ENCODE peak calls at places on chromosomes 5 and 9, in seven cellular contexts. One of them, this sample, is unnamed.

GRCh38 chr9:89477811-89478583 is 19.9 kb downstream of the SEMA4D start:
- DNase-seq in NCI-H1417: peak
- DNase-seq in AG20443: no peak
- DNase-seq in astrocyte: peak
- DNase-seq in heart left ventricle: no peak
- DNase-seq in brain pericyte: no peak
- DNase-seq in GM12892: no peak
- DNase-seq in this sample: peak

GRCh38 chr9:110604101-110604710 is 24.7 kb upstream of the SVEP1 start:
- DNase-seq in NCI-H1417: no peak
- DNase-seq in AG20443: peak
- DNase-seq in astrocyte: no peak
- DNase-seq in heart left ventricle: no peak
- DNase-seq in brain pericyte: no peak
- DNase-seq in GM12892: no peak
- DNase-seq in this sample: no peak

GRCh38 chr9:4837768-4838546 is 45.2 kb downstream of the RCL1 start:
- DNase-seq in NCI-H1417: peak
- DNase-seq in AG20443: peak
- DNase-seq in astrocyte: peak
- DNase-seq in heart left ventricle: no peak
- DNase-seq in brain pericyte: peak
- DNase-seq in GM12892: no peak
- DNase-seq in this sample: peak

GRCh38 chr9:138077898-138078540 is 200.4 kb downstream of the CACNA1B start:
- DNase-seq in NCI-H1417: no peak
- DNase-seq in AG20443: no peak
- DNase-seq in astrocyte: no peak
- DNase-seq in heart left ventricle: no peak
- DNase-seq in brain pericyte: no peak
- DNase-seq in GM12892: no peak
- DNase-seq in this sample: no peak

GRCh38 chr5:65808818-65809217 is 86.8 kb downstream of the NLN start:
- DNase-seq in NCI-H1417: no peak
- DNase-seq in AG20443: no peak
- DNase-seq in astrocyte: peak
- DNase-seq in heart left ventricle: no peak
- DNase-seq in brain pericyte: no peak
- DNase-seq in GM12892: no peak
- DNase-seq in this sample: no peak

GRCh38 chr9:74498616-74499095 is 1.5 kb downstream of the RORB start:
- DNase-seq in NCI-H1417: no peak
- DNase-seq in AG20443: peak
- DNase-seq in astrocyte: peak
- DNase-seq in heart left ventricle: no peak
- DNase-seq in brain pericyte: no peak
- DNase-seq in GM12892: no peak
- DNase-seq in this sample: no peak

GRCh38 chr5:139141841-139142240 is 56.3 kb downstream of the SIL1 start:
- DNase-seq in NCI-H1417: no peak
- DNase-seq in AG20443: no peak
- DNase-seq in astrocyte: peak
- DNase-seq in heart left ventricle: peak
- DNase-seq in brain pericyte: peak
- DNase-seq in GM12892: no peak
- DNase-seq in this sample: no peak

GRCh38 chr9:130343445-130343918 is 77.9 kb downstream of the HMCN2 start:
- DNase-seq in NCI-H1417: no peak
- DNase-seq in AG20443: peak
- DNase-seq in astrocyte: no peak
- DNase-seq in heart left ventricle: peak
- DNase-seq in brain pericyte: no peak
- DNase-seq in GM12892: no peak
- DNase-seq in this sample: peak

GRCh38 chr9:127570533-127571111 is 41.5 kb upstream of the STXBP1 start:
- DNase-seq in NCI-H1417: no peak
- DNase-seq in AG20443: no peak
- DNase-seq in astrocyte: no peak
- DNase-seq in heart left ventricle: no peak
- DNase-seq in brain pericyte: no peak
- DNase-seq in GM12892: no peak
- DNase-seq in this sample: no peak

GRCh38 chr9:68740561-68740960 is 35.5 kb downstream of the PIP5K1B start:
- DNase-seq in NCI-H1417: no peak
- DNase-seq in AG20443: no peak
- DNase-seq in astrocyte: no peak
- DNase-seq in heart left ventricle: no peak
- DNase-seq in brain pericyte: no peak
- DNase-seq in GM12892: no peak
- DNase-seq in this sample: no peak

GRCh38 chr5:31707294-31707693 is 68.4 kb downstream of the PDZD2 start:
- DNase-seq in NCI-H1417: no peak
- DNase-seq in AG20443: no peak
- DNase-seq in astrocyte: no peak
- DNase-seq in heart left ventricle: no peak
- DNase-seq in brain pericyte: no peak
- DNase-seq in GM12892: no peak
- DNase-seq in this sample: no peak

GRCh38 chr5:118529361-118530154 is 458.8 kb downstream of the DTWD2 start:
- DNase-seq in NCI-H1417: no peak
- DNase-seq in AG20443: no peak
- DNase-seq in astrocyte: no peak
- DNase-seq in heart left ventricle: peak
- DNase-seq in brain pericyte: no peak
- DNase-seq in GM12892: no peak
- DNase-seq in this sample: no peak

GRCh38 chr5:132766806-132767055 is 10.3 kb downstream of the SEPTIN8 start:
- DNase-seq in NCI-H1417: no peak
- DNase-seq in AG20443: no peak
- DNase-seq in astrocyte: no peak
- DNase-seq in heart left ventricle: no peak
- DNase-seq in brain pericyte: no peak
- DNase-seq in GM12892: no peak
- DNase-seq in this sample: no peak

GRCh38 chr9:126117158-126117425 is 209.5 kb upstream of the MVB12B start:
- DNase-seq in NCI-H1417: no peak
- DNase-seq in AG20443: no peak
- DNase-seq in astrocyte: no peak
- DNase-seq in heart left ventricle: no peak
- DNase-seq in brain pericyte: no peak
- DNase-seq in GM12892: no peak
- DNase-seq in this sample: no peak

GRCh38 chr9:33447404-33448158 is at the start of gene AQP3:
- DNase-seq in NCI-H1417: no peak
- DNase-seq in AG20443: peak
- DNase-seq in astrocyte: no peak
- DNase-seq in heart left ventricle: peak
- DNase-seq in brain pericyte: no peak
- DNase-seq in GM12892: peak
- DNase-seq in this sample: peak

GRCh38 chr5:34648039-34648438 is 8.1 kb upstream of the RAI14 start:
- DNase-seq in NCI-H1417: no peak
- DNase-seq in AG20443: no peak
- DNase-seq in astrocyte: no peak
- DNase-seq in heart left ventricle: no peak
- DNase-seq in brain pericyte: no peak
- DNase-seq in GM12892: no peak
- DNase-seq in this sample: no peak

GRCh38 chr9:78860806-78861475 is 564.0 kb downstream of the PSAT1 start:
- DNase-seq in NCI-H1417: no peak
- DNase-seq in AG20443: peak
- DNase-seq in astrocyte: peak
- DNase-seq in heart left ventricle: no peak
- DNase-seq in brain pericyte: no peak
- DNase-seq in GM12892: no peak
- DNase-seq in this sample: no peak